ENCODE peak calls at places on chromosomes 2 and 18, in four cellular contexts. A, J, N and Z are unnamed samples.

GRCh38 chr2:168466834-168467565 is 10.9 kb downstream of the CERS6 start:
- DNase-seq in A (no peak), J (no peak), N (no peak), Z (no peak)

GRCh38 chr18:26574958-26575864 is 26.9 kb upstream of the KCTD1 start:
- DNase-seq in A (peak; percentile 20), J (peak; percentile 70), N (peak; percentile 76), Z (peak; percentile 40)

GRCh38 chr2:10028988-10029874 is 14.1 kb upstream of the KLF11 start:
- DNase-seq in A (peak; percentile 43), J (no peak), N (peak; percentile 70), Z (peak; percentile 35)

GRCh38 chr2:9971890-9972289 is 20.4 kb downstream of the GRHL1 start:
- DNase-seq in A (no peak), J (no peak), N (no peak), Z (no peak)

GRCh38 chr2:52810460-52810859 is 957.1 kb upstream of the CHAC2 start:
- DNase-seq in A (no peak), J (peak; percentile 11), N (peak; percentile 28), Z (no peak)

GRCh38 chr2:97688062-97688827 is 18.7 kb downstream of the C2orf92 start:
- DNase-seq in A (no peak), J (no peak), N (no peak), Z (no peak)

GRCh38 chr18:26456070-26456491 is 92.3 kb downstream of the KCTD1 start:
- DNase-seq in A (no peak), J (no peak), N (no peak), Z (peak; percentile 83)

GRCh38 chr2:233551491-233551890 is 15.1 kb downstream of the USP40 start:
- DNase-seq in A (no peak), J (no peak), N (no peak), Z (no peak)

GRCh38 chr18:67242001-67242400 is 274.5 kb downstream of the DSEL start:
- DNase-seq in A (no peak), J (no peak), N (no peak), Z (no peak)

GRCh38 chr2:134718095-134718955 is 475 bp downstream of the TMEM163 start:
- DNase-seq in A (peak; percentile 40), J (no peak), N (peak; percentile 42), Z (no peak)

GRCh38 chr2:237027712-237028029 is 58.0 kb upstream of the COPS8 start:
- DNase-seq in A (no peak), J (no peak), N (no peak), Z (no peak)

GRCh38 chr18:35514752-35515459 is 17.1 kb upstream of the INO80C start:
- DNase-seq in A (no peak), J (no peak), N (no peak), Z (no peak)

GRCh38 chr2:201116959-201117734 is 1.2 kb downstream of the CFLAR start:
- DNase-seq in A (peak; percentile 26), J (peak; percentile 32), N (peak; percentile 44), Z (peak; percentile 73)

GRCh38 chr2:23561088-23561487 is 176.1 kb downstream of the KLHL29 start:
- DNase-seq in A (no peak), J (no peak), N (no peak), Z (no peak)

GRCh38 chr18:55048892-55049291 is 89.6 kb upstream of the CCDC68 start:
- DNase-seq in A (no peak), J (no peak), N (no peak), Z (no peak)

GRCh38 chr18:2907459-2908145 is 60.8 kb downstream of the EMILIN2 start:
- DNase-seq in A (no peak), J (no peak), N (no peak), Z (no peak)